ENCODE peak calls at places on chromosomes 4 and X, in five cellular contexts. Q, W, P, G and C are unnamed samples.

GRCh38 chrX:129653985-129654651 is 638 bp downstream of the APLN start:
- DNase-seq in Q (peak; percentile 27), W (peak; percentile 45), P (no peak), G (no peak), C (no peak)

GRCh38 chrX:110125435-110125834 is 122.5 kb downstream of the TMEM164 start:
- DNase-seq in Q (no peak), W (peak; percentile 9), P (no peak), G (no peak), C (no peak)

GRCh38 chrX:1244164-1245076 is 24.2 kb upstream of the CSF2RA start:
- DNase-seq in Q (peak; percentile 26), W (no peak), P (no peak), G (no peak), C (no peak)

GRCh38 chrX:118189628-118190027 is 73.0 kb upstream of the KLHL13 start:
- DNase-seq in Q (no peak), W (no peak), P (no peak), G (no peak), C (no peak)

GRCh38 chr4:153233761-153234371 is 29.6 kb downstream of the TRIM2 start:
- DNase-seq in Q (no peak), W (peak; percentile 94), P (no peak), G (no peak), C (no peak)

GRCh38 chr4:16843831-16844508 is 54.5 kb downstream of the LDB2 start:
- DNase-seq in Q (no peak), W (peak; percentile 66), P (no peak), G (no peak), C (no peak)

GRCh38 chr4:2964077-2964471 is 703 bp downstream of the GRK4 start:
- DNase-seq in Q (no peak), W (no peak), P (no peak), G (no peak), C (no peak)

GRCh38 chrX:153844509-153845082 is 14.3 kb upstream of the PDZD4 start:
- DNase-seq in Q (no peak), W (no peak), P (no peak), G (no peak), C (no peak)

GRCh38 chr4:8599657-8600056 is 7.1 kb downstream of the CPZ start:
- DNase-seq in Q (no peak), W (peak; percentile 93), P (no peak), G (no peak), C (no peak)

GRCh38 chr4:83731609-83732008 is 195.7 kb downstream of the GPAT3 start:
- DNase-seq in Q (no peak), W (peak; percentile 85), P (no peak), G (no peak), C (no peak)

GRCh38 chr4:163548481-163549243 is 54.2 kb downstream of the TMA16 start:
- DNase-seq in Q (no peak), W (peak; percentile 68), P (no peak), G (no peak), C (no peak)

GRCh38 chr4:39078829-39079228 is 16.8 kb downstream of the KLHL5 start:
- DNase-seq in Q (no peak), W (no peak), P (no peak), G (no peak), C (no peak)

GRCh38 chrX:88244066-88244465 is 503.0 kb upstream of the CPXCR1 start:
- DNase-seq in Q (no peak), W (no peak), P (no peak), G (no peak), C (no peak)

GRCh38 chr4:169309326-169309967 is 38.7 kb upstream of the SH3RF1 start:
- DNase-seq in Q (no peak), W (no peak), P (no peak), G (no peak), C (no peak)

GRCh38 chr4:145285928-145286327 is 105.5 kb upstream of the OTUD4 start:
- DNase-seq in Q (no peak), W (peak; percentile 23), P (no peak), G (no peak), C (no peak)

GRCh38 chrX:101395789-101396188 is 5.0 kb downstream of the RPL36A start:
- DNase-seq in Q (no peak), W (no peak), P (no peak), G (no peak), C (no peak)

GRCh38 chr4:71222661-71223060 is 116.2 kb upstream of the SLC4A4 start:
- DNase-seq in Q (no peak), W (peak; percentile 10), P (no peak), G (no peak), C (no peak)

GRCh38 chrX:39815621-39816020 is 282.1 kb downstream of the BCOR start:
- DNase-seq in Q (no peak), W (peak; percentile 20), P (no peak), G (no peak), C (no peak)

GRCh38 chr4:1236103-1236641 is 12.8 kb downstream of the CTBP1 start:
- DNase-seq in Q (no peak), W (no peak), P (no peak), G (no peak), C (no peak)

GRCh38 chr4:1907848-1908525 is 36.8 kb downstream of the NSD2 start:
- DNase-seq in Q (no peak), W (no peak), P (no peak), G (no peak), C (no peak)

GRCh38 chr4:113979157-113979972 is at the start of gene ARSJ:
- DNase-seq in Q (peak; percentile 55), W (peak; percentile 87), P (no peak), G (peak; percentile 21), C (no peak)

GRCh38 chrX:103431316-103431715 is 55.0 kb downstream of the BEX3 start:
- DNase-seq in Q (no peak), W (peak; percentile 70), P (no peak), G (no peak), C (no peak)

GRCh38 chr4:158170691-158171455 is 2.0 kb downstream of the GASK1B start:
- DNase-seq in Q (no peak), W (peak; percentile 23), P (no peak), G (no peak), C (peak; percentile 12)

GRCh38 chr4:145909331-145909730 is 29.3 kb downstream of the ZNF827 start:
- DNase-seq in Q (no peak), W (no peak), P (no peak), G (peak; percentile 11), C (no peak)

GRCh38 chrX:100663651-100664050 is 19.7 kb downstream of the SRPX2 start:
- DNase-seq in Q (no peak), W (no peak), P (no peak), G (no peak), C (no peak)

GRCh38 chrX:103503163-103503852 is 16.0 kb downstream of the RAB40A start:
- DNase-seq in Q (no peak), W (peak; percentile 64), P (no peak), G (no peak), C (no peak)

GRCh38 chr4:167544391-167544790 is 310.1 kb upstream of the SPOCK3 start:
- DNase-seq in Q (no peak), W (peak; percentile 73), P (no peak), G (no peak), C (no peak)

GRCh38 chr4:174405923-174406322 is 116.4 kb downstream of the HPGD start:
- DNase-seq in Q (no peak), W (no peak), P (no peak), G (no peak), C (no peak)